ENCODE peak calls at places on chromosomes 16 and 17, in four cellular contexts. E is colonic mucosa, P is Peyer's patch, A is type B pancreatic cell. X is an unnamed sample.

GRCh38 chr16:67271446-67271845 is 7.9 kb upstream of the PLEKHG4 start:
- DNase-seq in E (no peak), P (no peak), A (no peak), X (no peak)

GRCh38 chr17:42526031-42526444 is 10.0 kb upstream of the NAGLU start:
- DNase-seq in E (peak), P (no peak), A (no peak), X (no peak)

GRCh38 chr16:55638256-55638655 is 17.5 kb upstream of the SLC6A2 start:
- DNase-seq in E (no peak), P (no peak), A (no peak), X (no peak)

GRCh38 chr17:17073006-17073626 is 30.9 kb downstream of the MPRIP start:
- DNase-seq in E (no peak), P (no peak), A (no peak), X (no peak)

GRCh38 chr17:28338056-28338768 is 2.7 kb downstream of the TNFAIP1 start:
- DNase-seq in E (no peak), P (no peak), A (no peak), X (no peak)

GRCh38 chr17:68580236-68580903 is 20.8 kb downstream of the FAM20A start:
- DNase-seq in E (no peak), P (no peak), A (no peak), X (no peak)

GRCh38 chr16:2980227-2981176 is at the start of gene PKMYT1:
- DNase-seq in E (peak), P (peak), A (peak), X (peak)

GRCh38 chr17:266701-267656 is 85.5 kb upstream of the DOC2B start:
- DNase-seq in E (peak), P (peak), A (peak), X (no peak)

GRCh38 chr17:53722407-53722806 is 100.3 kb upstream of the KIF2B start:
- DNase-seq in E (no peak), P (no peak), A (no peak), X (peak)

GRCh38 chr17:50908860-50909764 is 43.0 kb upstream of the TOB1 start:
- DNase-seq in E (no peak), P (peak), A (no peak), X (peak)

GRCh38 chr16:78443780-78444422 is 344.4 kb downstream of the WWOX start:
- DNase-seq in E (no peak), P (no peak), A (no peak), X (no peak)

GRCh38 chr16:85036398-85037049 is 8.9 kb downstream of the KIAA0513 start:
- DNase-seq in E (no peak), P (no peak), A (no peak), X (no peak)

GRCh38 chr16:21088646-21089538 is 61.8 kb downstream of the DNAH3 start:
- DNase-seq in E (no peak), P (no peak), A (no peak), X (no peak)

GRCh38 chr16:24834459-24835335 is 11.1 kb upstream of the SLC5A11 start:
- DNase-seq in E (peak), P (peak), A (no peak), X (peak)

GRCh38 chr16:66874079-66874775 is 6.1 kb upstream of the PDP2 start:
- DNase-seq in E (no peak), P (no peak), A (no peak), X (no peak)

GRCh38 chr16:86966781-86967180 is 350.4 kb downstream of the C16orf95 start:
- DNase-seq in E (no peak), P (no peak), A (no peak), X (no peak)

GRCh38 chr17:59027750-59028149 is 78.9 kb downstream of the TRIM37 start:
- DNase-seq in E (no peak), P (no peak), A (no peak), X (no peak)

GRCh38 chr16:65697061-65697460 is 575.2 kb upstream of the CDH11 start:
- DNase-seq in E (no peak), P (no peak), A (no peak), X (no peak)
- TF ChIP-seq CTCF in E (no peak), P (no peak), A (no peak), X (no peak)

GRCh38 chr16:88706288-88706964 is at the start of the genes CTU2 and RNF166:
- DNase-seq in E (peak), P (peak), A (peak), X (peak)
- TF ChIP-seq CTCF in E (no peak), P (no peak), A (no peak), X (no peak)

GRCh38 chr17:78117027-78117981 is 11.3 kb downstream of the TMC6 start:
- DNase-seq in E (no peak), P (no peak), A (no peak), X (peak)
- TF ChIP-seq CTCF in E (no peak), P (peak), A (peak), X (peak)

GRCh38 chr17:73820686-73821448 is 176.6 kb upstream of the SDK2 start:
- DNase-seq in E (peak), P (no peak), A (no peak), X (no peak)
- TF ChIP-seq CTCF in E (peak), P (no peak), A (peak), X (no peak)

GRCh38 chr16:31200821-31201510 is 1.6 kb downstream of the PYCARD start:
- DNase-seq in E (peak), P (no peak), A (no peak), X (peak)
- TF ChIP-seq CTCF in E (no peak), P (no peak), A (no peak), X (no peak)

DNA sequence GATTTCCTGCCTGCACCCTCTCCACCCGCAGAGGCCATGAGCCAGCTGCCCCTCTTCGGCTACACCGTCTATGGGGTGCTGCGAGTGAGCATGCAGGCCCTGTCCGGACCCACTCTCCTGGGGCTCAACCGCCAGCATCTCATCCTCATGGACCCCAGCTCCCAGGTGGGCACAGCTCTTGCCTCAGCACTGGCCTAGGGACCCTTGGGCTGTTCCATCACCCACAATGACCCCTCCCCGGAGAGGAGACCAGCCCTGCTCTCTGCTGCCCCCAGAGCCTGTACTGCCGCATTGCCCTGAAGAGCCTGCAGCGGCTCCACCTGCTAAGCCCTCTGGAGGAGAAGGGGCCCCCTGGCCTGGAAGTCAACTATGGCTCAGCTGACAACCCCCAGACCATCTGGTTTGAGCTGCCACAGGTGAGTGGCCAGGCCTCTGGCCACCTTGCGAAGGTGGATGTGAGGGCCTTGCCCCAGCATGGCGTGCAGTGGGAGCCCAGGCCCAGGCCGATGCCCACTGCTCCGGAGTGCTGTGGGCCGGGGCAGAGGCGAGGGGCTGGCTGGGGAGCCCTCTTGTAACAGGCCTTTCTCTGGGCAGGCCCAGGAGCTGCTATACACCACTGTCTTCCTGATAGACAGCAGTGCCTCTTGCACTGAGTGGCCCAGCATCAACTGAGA is 7.3 kb upstream of the SMIM5 start:
- DNase-seq in E (no peak), P (no peak), A (no peak), X (peak)
- TF ChIP-seq CTCF in E (peak), P (peak), A (peak), X (peak)

DNA sequence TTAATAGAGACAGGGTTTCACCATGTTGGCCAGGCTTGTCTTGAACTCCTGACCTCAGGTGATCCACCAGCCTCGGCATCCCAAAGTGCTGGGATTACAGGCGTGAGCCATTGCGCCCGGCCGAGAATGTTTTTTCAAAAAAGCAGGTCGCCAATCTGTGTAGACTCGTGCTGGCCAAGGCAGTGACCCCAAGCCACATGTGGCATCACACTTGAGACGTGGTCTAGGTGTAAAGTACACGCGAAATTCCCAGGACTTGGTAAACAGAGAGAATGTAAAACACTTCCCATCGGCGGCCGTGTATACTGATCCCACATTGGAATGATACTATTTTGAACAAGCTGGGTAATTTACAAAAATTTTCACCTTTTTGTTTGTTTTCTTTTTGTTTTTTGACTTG is 41.1 kb downstream of the TBC1D16 start:
- DNase-seq in E (no peak), P (no peak), A (no peak), X (no peak)
- TF ChIP-seq CTCF in E (no peak), P (no peak), A (no peak), X (no peak)